ENCODE peak calls at places on chromosomes 3 and 15, in ten cellular contexts. One of them, this sample, is unnamed.

GRCh38 chr15:51195459-51195858 is 100.8 kb upstream of the TNFAIP8L3 start:
- DNase-seq in transverse colon: no peak
- DNase-seq in fibroblast of mammary gland: peak
- DNase-seq in cardiac fibroblast: peak
- DNase-seq in suprapubic skin: no peak
- DNase-seq in colonic mucosa: no peak
- DNase-seq in fibroblast of lung: no peak
- DNase-seq in lower leg skin: no peak
- DNase-seq in WERI-Rb-1: no peak
- DNase-seq in stomach: no peak
- DNase-seq in this sample: peak

GRCh38 chr3:166900866-166901577 is 479.1 kb downstream of the ZBBX start:
- DNase-seq in transverse colon: no peak
- DNase-seq in fibroblast of mammary gland: no peak
- DNase-seq in cardiac fibroblast: no peak
- DNase-seq in suprapubic skin: no peak
- DNase-seq in colonic mucosa: no peak
- DNase-seq in fibroblast of lung: no peak
- DNase-seq in lower leg skin: no peak
- DNase-seq in WERI-Rb-1: no peak
- DNase-seq in stomach: no peak
- DNase-seq in this sample: no peak

GRCh38 chr3:39515681-39516441 is 48.4 kb downstream of the MOBP start:
- DNase-seq in transverse colon: no peak
- DNase-seq in fibroblast of mammary gland: no peak
- DNase-seq in cardiac fibroblast: no peak
- DNase-seq in suprapubic skin: no peak
- DNase-seq in colonic mucosa: no peak
- DNase-seq in fibroblast of lung: no peak
- DNase-seq in lower leg skin: no peak
- DNase-seq in WERI-Rb-1: no peak
- DNase-seq in stomach: no peak
- DNase-seq in this sample: no peak

GRCh38 chr3:27326211-27326948 is 42.8 kb downstream of the NEK10 start:
- DNase-seq in transverse colon: peak
- DNase-seq in fibroblast of mammary gland: peak
- DNase-seq in cardiac fibroblast: peak
- DNase-seq in suprapubic skin: no peak
- DNase-seq in colonic mucosa: no peak
- DNase-seq in fibroblast of lung: peak
- DNase-seq in lower leg skin: no peak
- DNase-seq in WERI-Rb-1: no peak
- DNase-seq in stomach: no peak
- DNase-seq in this sample: peak

GRCh38 chr3:66442254-66443249 is 58.3 kb downstream of the LRIG1 start:
- DNase-seq in transverse colon: peak
- DNase-seq in fibroblast of mammary gland: peak
- DNase-seq in cardiac fibroblast: peak
- DNase-seq in suprapubic skin: peak
- DNase-seq in colonic mucosa: peak
- DNase-seq in fibroblast of lung: peak
- DNase-seq in lower leg skin: peak
- DNase-seq in WERI-Rb-1: no peak
- DNase-seq in stomach: peak
- DNase-seq in this sample: peak

GRCh38 chr3:112101946-112102345 is 15.8 kb downstream of the C3orf52 start:
- DNase-seq in transverse colon: no peak
- DNase-seq in fibroblast of mammary gland: peak
- DNase-seq in cardiac fibroblast: peak
- DNase-seq in suprapubic skin: no peak
- DNase-seq in colonic mucosa: no peak
- DNase-seq in fibroblast of lung: peak
- DNase-seq in lower leg skin: no peak
- DNase-seq in WERI-Rb-1: no peak
- DNase-seq in stomach: no peak
- DNase-seq in this sample: peak

GRCh38 chr15:39587910-39588530 is 7.1 kb downstream of the THBS1 start:
- DNase-seq in transverse colon: peak
- DNase-seq in fibroblast of mammary gland: peak
- DNase-seq in cardiac fibroblast: peak
- DNase-seq in suprapubic skin: no peak
- DNase-seq in colonic mucosa: no peak
- DNase-seq in fibroblast of lung: peak
- DNase-seq in lower leg skin: no peak
- DNase-seq in WERI-Rb-1: no peak
- DNase-seq in stomach: no peak
- DNase-seq in this sample: peak

GRCh38 chr3:169939320-169939719 is 27.3 kb upstream of the SEC62 start:
- DNase-seq in transverse colon: no peak
- DNase-seq in fibroblast of mammary gland: no peak
- DNase-seq in cardiac fibroblast: no peak
- DNase-seq in suprapubic skin: no peak
- DNase-seq in colonic mucosa: no peak
- DNase-seq in fibroblast of lung: no peak
- DNase-seq in lower leg skin: no peak
- DNase-seq in WERI-Rb-1: no peak
- DNase-seq in stomach: no peak
- DNase-seq in this sample: no peak

GRCh38 chr15:61527836-61528589 is 298.9 kb upstream of the RORA start:
- DNase-seq in transverse colon: no peak
- DNase-seq in fibroblast of mammary gland: no peak
- DNase-seq in cardiac fibroblast: no peak
- DNase-seq in suprapubic skin: no peak
- DNase-seq in colonic mucosa: no peak
- DNase-seq in fibroblast of lung: no peak
- DNase-seq in lower leg skin: no peak
- DNase-seq in WERI-Rb-1: peak
- DNase-seq in stomach: no peak
- DNase-seq in this sample: no peak
- TF ChIP-seq CTCF in transverse colon: no peak
- TF ChIP-seq CTCF in fibroblast of mammary gland: no peak
- TF ChIP-seq CTCF in cardiac fibroblast: no peak
- TF ChIP-seq CTCF in suprapubic skin: no peak
- TF ChIP-seq CTCF in colonic mucosa: no peak
- TF ChIP-seq CTCF in fibroblast of lung: no peak
- TF ChIP-seq CTCF in lower leg skin: no peak
- TF ChIP-seq CTCF in WERI-Rb-1: peak
- TF ChIP-seq CTCF in stomach: no peak
- TF ChIP-seq CTCF in this sample: no peak

GRCh38 chr15:56913670-56914069 is 4.8 kb upstream of the TCF12 start:
- DNase-seq in transverse colon: no peak
- DNase-seq in fibroblast of mammary gland: no peak
- DNase-seq in cardiac fibroblast: peak
- DNase-seq in suprapubic skin: no peak
- DNase-seq in colonic mucosa: no peak
- DNase-seq in fibroblast of lung: no peak
- DNase-seq in lower leg skin: no peak
- DNase-seq in WERI-Rb-1: no peak
- DNase-seq in stomach: no peak
- DNase-seq in this sample: no peak

GRCh38 chr15:56917652-56918045 is 795 bp upstream of the TCF12 start:
- DNase-seq in transverse colon: no peak
- DNase-seq in fibroblast of mammary gland: no peak
- DNase-seq in cardiac fibroblast: no peak
- DNase-seq in suprapubic skin: no peak
- DNase-seq in colonic mucosa: no peak
- DNase-seq in fibroblast of lung: no peak
- DNase-seq in lower leg skin: no peak
- DNase-seq in WERI-Rb-1: no peak
- DNase-seq in stomach: no peak
- DNase-seq in this sample: no peak

GRCh38 chr15:56918046-56918906 is at the start of gene TCF12:
- DNase-seq in transverse colon: peak
- DNase-seq in fibroblast of mammary gland: peak
- DNase-seq in cardiac fibroblast: peak
- DNase-seq in suprapubic skin: peak
- DNase-seq in colonic mucosa: peak
- DNase-seq in fibroblast of lung: peak
- DNase-seq in lower leg skin: peak
- DNase-seq in WERI-Rb-1: peak
- DNase-seq in stomach: peak
- DNase-seq in this sample: peak

GRCh38 chr15:56916825-56917477 is 1.5 kb upstream of the TCF12 start:
- DNase-seq in transverse colon: no peak
- DNase-seq in fibroblast of mammary gland: peak
- DNase-seq in cardiac fibroblast: no peak
- DNase-seq in suprapubic skin: no peak
- DNase-seq in colonic mucosa: no peak
- DNase-seq in fibroblast of lung: no peak
- DNase-seq in lower leg skin: no peak
- DNase-seq in WERI-Rb-1: no peak
- DNase-seq in stomach: no peak
- DNase-seq in this sample: no peak

DNA sequence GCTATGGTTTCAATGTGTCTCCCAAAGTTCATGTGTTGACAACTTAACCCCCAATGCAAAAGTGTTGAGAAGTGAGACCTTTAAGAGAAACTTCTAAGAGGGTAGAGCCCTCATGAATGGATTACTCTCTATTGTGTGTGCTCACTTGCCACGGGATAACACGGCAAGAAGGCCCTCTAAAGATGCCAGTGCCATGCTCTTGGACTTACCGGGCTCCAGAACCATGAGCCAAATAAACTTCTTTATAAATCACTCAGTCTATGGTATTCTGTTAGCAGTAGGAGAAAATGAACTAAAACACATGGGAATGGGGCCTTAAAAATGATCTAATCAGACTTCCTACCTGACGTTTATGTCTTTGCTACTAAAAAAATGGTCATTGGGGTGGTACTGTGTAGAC is 2.6 kb upstream of the TCF12 start:
- DNase-seq in transverse colon: no peak
- DNase-seq in fibroblast of mammary gland: no peak
- DNase-seq in cardiac fibroblast: no peak
- DNase-seq in suprapubic skin: no peak
- DNase-seq in colonic mucosa: no peak
- DNase-seq in fibroblast of lung: no peak
- DNase-seq in lower leg skin: no peak
- DNase-seq in WERI-Rb-1: no peak
- DNase-seq in stomach: no peak
- DNase-seq in this sample: no peak
- H3K4me3 ChIP-seq in transverse colon: no peak
- H3K4me3 ChIP-seq in fibroblast of mammary gland: no peak
- H3K4me3 ChIP-seq in cardiac fibroblast: no peak
- H3K4me3 ChIP-seq in suprapubic skin: no peak
- H3K4me3 ChIP-seq in colonic mucosa: no peak
- H3K4me3 ChIP-seq in fibroblast of lung: no peak
- H3K4me3 ChIP-seq in lower leg skin: no peak
- H3K4me3 ChIP-seq in WERI-Rb-1: no peak
- H3K4me3 ChIP-seq in stomach: no peak
- H3K4me3 ChIP-seq in this sample: no peak

DNA sequence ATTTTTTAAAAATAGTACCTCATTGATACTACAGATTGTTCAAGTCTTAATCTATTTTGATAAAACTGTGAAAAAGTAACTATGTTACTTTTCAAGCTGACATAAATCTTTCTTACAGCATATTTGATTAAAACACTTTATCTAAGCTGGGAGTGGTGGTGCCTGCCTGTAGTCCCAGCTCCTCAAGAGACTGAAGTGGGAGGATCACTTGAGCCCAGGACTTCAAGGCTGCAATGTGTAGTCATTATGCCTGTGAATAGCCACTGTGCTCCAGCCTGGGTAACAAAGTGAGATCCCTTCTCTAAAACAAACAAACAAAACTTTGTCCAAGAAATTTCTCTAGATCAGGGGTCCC is 59.6 kb upstream of the NEDD4 start:
- DNase-seq in transverse colon: no peak
- DNase-seq in fibroblast of mammary gland: no peak
- DNase-seq in cardiac fibroblast: no peak
- DNase-seq in suprapubic skin: no peak
- DNase-seq in colonic mucosa: no peak
- DNase-seq in fibroblast of lung: no peak
- DNase-seq in lower leg skin: no peak
- DNase-seq in WERI-Rb-1: no peak
- DNase-seq in stomach: no peak
- DNase-seq in this sample: no peak
- TF ChIP-seq CTCF in transverse colon: no peak
- TF ChIP-seq CTCF in fibroblast of mammary gland: no peak
- TF ChIP-seq CTCF in cardiac fibroblast: no peak
- TF ChIP-seq CTCF in suprapubic skin: no peak
- TF ChIP-seq CTCF in colonic mucosa: no peak
- TF ChIP-seq CTCF in fibroblast of lung: no peak
- TF ChIP-seq CTCF in lower leg skin: no peak
- TF ChIP-seq CTCF in WERI-Rb-1: no peak
- TF ChIP-seq CTCF in stomach: no peak
- TF ChIP-seq CTCF in this sample: no peak

GRCh38 chr3:182129745-182130144 is 418.0 kb downstream of the SOX2 start:
- DNase-seq in transverse colon: no peak
- DNase-seq in fibroblast of mammary gland: no peak
- DNase-seq in cardiac fibroblast: no peak
- DNase-seq in suprapubic skin: no peak
- DNase-seq in colonic mucosa: no peak
- DNase-seq in fibroblast of lung: no peak
- DNase-seq in lower leg skin: no peak
- DNase-seq in WERI-Rb-1: no peak
- DNase-seq in stomach: no peak
- DNase-seq in this sample: no peak

GRCh38 chr3:182124716-182125115 is 413.0 kb downstream of the SOX2 start:
- DNase-seq in transverse colon: no peak
- DNase-seq in fibroblast of mammary gland: no peak
- DNase-seq in cardiac fibroblast: no peak
- DNase-seq in suprapubic skin: no peak
- DNase-seq in colonic mucosa: no peak
- DNase-seq in fibroblast of lung: no peak
- DNase-seq in lower leg skin: no peak
- DNase-seq in WERI-Rb-1: no peak
- DNase-seq in stomach: no peak
- DNase-seq in this sample: no peak

GRCh38 chr3:182122779-182123178 is 411.1 kb downstream of the SOX2 start:
- DNase-seq in transverse colon: no peak
- DNase-seq in fibroblast of mammary gland: no peak
- DNase-seq in cardiac fibroblast: no peak
- DNase-seq in suprapubic skin: no peak
- DNase-seq in colonic mucosa: no peak
- DNase-seq in fibroblast of lung: no peak
- DNase-seq in lower leg skin: no peak
- DNase-seq in WERI-Rb-1: no peak
- DNase-seq in stomach: no peak
- DNase-seq in this sample: no peak

GRCh38 chr3:182121424-182121823 is 409.7 kb downstream of the SOX2 start:
- DNase-seq in transverse colon: no peak
- DNase-seq in fibroblast of mammary gland: no peak
- DNase-seq in cardiac fibroblast: no peak
- DNase-seq in suprapubic skin: no peak
- DNase-seq in colonic mucosa: no peak
- DNase-seq in fibroblast of lung: no peak
- DNase-seq in lower leg skin: no peak
- DNase-seq in WERI-Rb-1: no peak
- DNase-seq in stomach: no peak
- DNase-seq in this sample: no peak

DNA sequence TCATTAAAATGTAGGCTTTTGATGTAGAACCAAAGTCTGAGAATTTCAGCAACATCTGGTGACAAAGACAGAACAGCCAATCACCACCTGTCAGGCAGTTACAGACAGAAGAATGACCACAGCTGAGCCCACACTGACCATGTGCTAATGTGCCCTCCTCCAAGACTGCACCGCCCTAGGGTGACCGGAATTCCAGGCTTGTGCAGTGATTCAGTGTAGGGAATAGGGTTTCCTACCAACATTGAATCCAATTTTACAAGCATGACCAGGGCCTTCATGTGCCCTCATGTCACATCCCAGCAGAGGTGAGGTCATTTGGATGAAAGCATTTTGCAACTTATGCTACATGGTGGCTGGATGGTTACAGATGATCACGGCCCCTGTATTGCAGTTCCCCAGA is 412.5 kb downstream of the SOX2 start:
- DNase-seq in transverse colon: no peak
- DNase-seq in fibroblast of mammary gland: no peak
- DNase-seq in cardiac fibroblast: no peak
- DNase-seq in suprapubic skin: no peak
- DNase-seq in colonic mucosa: no peak
- DNase-seq in fibroblast of lung: no peak
- DNase-seq in lower leg skin: no peak
- DNase-seq in WERI-Rb-1: no peak
- DNase-seq in stomach: no peak
- DNase-seq in this sample: no peak
- H3K4me3 ChIP-seq in transverse colon: no peak
- H3K4me3 ChIP-seq in fibroblast of mammary gland: no peak
- H3K4me3 ChIP-seq in cardiac fibroblast: no peak
- H3K4me3 ChIP-seq in suprapubic skin: no peak
- H3K4me3 ChIP-seq in colonic mucosa: no peak
- H3K4me3 ChIP-seq in fibroblast of lung: no peak
- H3K4me3 ChIP-seq in lower leg skin: no peak
- H3K4me3 ChIP-seq in WERI-Rb-1: no peak
- H3K4me3 ChIP-seq in stomach: no peak
- H3K4me3 ChIP-seq in this sample: no peak

This sample was measured in foreskin fibroblast.